ENCODE peak calls at places on chromosomes 11 and 22, in eight cellular contexts. U is left lung, P is NCI-H2227 treated with DMSO at 0.1 percent for 48 hours, I is substantia nigra, Z is mammary epithelial cell, D is NCI-H1694 treated with DMSO at 0.1 percent for 48 hours, O is lower leg skin, F is non-pigmented ciliary epithelial cell. A is an unnamed sample.

GRCh38 chr11:75597636-75598035 is 35.6 kb downstream of the SERPINH1 start:
- DNase-seq in U (no peak), P (peak), I (no peak), Z (peak), D (peak), O (no peak), F (no peak), A (peak)

GRCh38 chr22:30992565-30992964 is 23.5 kb downstream of the TUG1 start:
- DNase-seq in U (no peak), P (no peak), I (no peak), Z (no peak), D (no peak), O (no peak), F (no peak), A (no peak)

GRCh38 chr11:87325490-87325872 is 287.7 kb downstream of the TMEM135 start:
- DNase-seq in U (no peak), P (no peak), I (no peak), Z (no peak), D (no peak), O (no peak), F (no peak), A (no peak)

GRCh38 chr11:122340607-122341006 is 224.6 kb upstream of the BLID start:
- DNase-seq in U (no peak), P (no peak), I (no peak), Z (no peak), D (no peak), O (no peak), F (no peak), A (no peak)

GRCh38 chr11:134488913-134489312 is 76.9 kb upstream of the B3GAT1 start:
- DNase-seq in U (no peak), P (no peak), I (no peak), Z (no peak), D (no peak), O (no peak), F (no peak), A (no peak)

GRCh38 chr11:94814238-94814976 is 46.3 kb downstream of the AMOTL1 start:
- DNase-seq in U (no peak), P (no peak), I (no peak), Z (no peak), D (no peak), O (peak), F (no peak), A (no peak)

GRCh38 chr22:42814215-42814614 is 42.9 kb downstream of the ARFGAP3 start:
- DNase-seq in U (no peak), P (no peak), I (no peak), Z (no peak), D (peak), O (no peak), F (no peak), A (peak)

GRCh38 chr22:44151661-44152060 is 29.1 kb upstream of the PARVG start:
- DNase-seq in U (no peak), P (no peak), I (no peak), Z (peak), D (no peak), O (no peak), F (peak), A (no peak)

GRCh38 chr22:40922484-40923303 is 28.5 kb upstream of the RBX1 start:
- DNase-seq in U (no peak), P (peak), I (no peak), Z (peak), D (peak), O (peak), F (peak), A (peak)

GRCh38 chr11:12111482-12112149 is 1.2 kb downstream of the MICAL2 start:
- DNase-seq in U (no peak), P (no peak), I (no peak), Z (peak), D (no peak), O (no peak), F (no peak), A (peak)

GRCh38 chr22:46596032-46596441 is 24.1 kb upstream of the GRAMD4 start:
- DNase-seq in U (no peak), P (no peak), I (no peak), Z (no peak), D (no peak), O (no peak), F (no peak), A (peak)

GRCh38 chr11:36162909-36163434 is 126.3 kb downstream of the COMMD9 start:
- DNase-seq in U (no peak), P (peak), I (no peak), Z (no peak), D (peak), O (no peak), F (no peak), A (peak)

GRCh38 chr22:36160499-36160942 is at the start of gene APOL3:
- DNase-seq in U (peak), P (no peak), I (no peak), Z (peak), D (no peak), O (peak), F (no peak), A (no peak)

GRCh38 chr22:17754233-17754925 is 19.9 kb downstream of the BID start:
- DNase-seq in U (no peak), P (no peak), I (no peak), Z (no peak), D (peak), O (no peak), F (no peak), A (no peak)

GRCh38 chr22:19810381-19811141 is 44.1 kb downstream of the GNB1L start:
- DNase-seq in U (no peak), P (no peak), I (no peak), Z (no peak), D (peak), O (no peak), F (peak), A (no peak)

GRCh38 chr11:17992916-17993315 is 19.9 kb downstream of the SERGEF start:
- DNase-seq in U (no peak), P (no peak), I (no peak), Z (peak), D (no peak), O (no peak), F (no peak), A (peak)

GRCh38 chr11:2797181-2797711 is 88.3 kb downstream of the CDKN1C start:
- DNase-seq in U (peak), P (no peak), I (no peak), Z (peak), D (no peak), O (no peak), F (no peak), A (no peak)

GRCh38 chr11:62923634-62924411 is 2.7 kb upstream of the CHRM1 start:
- DNase-seq in U (no peak), P (peak), I (no peak), Z (no peak), D (no peak), O (no peak), F (no peak), A (no peak)

GRCh38 chr11:45859661-45860140 is 12.4 kb downstream of the CRY2 start:
- DNase-seq in U (peak), P (peak), I (no peak), Z (peak), D (peak), O (peak), F (peak), A (peak)

A was measured in cerebellar cortex.